ENCODE peak calls at places on chromosomes 16 and 17, in ten cellular contexts. One of them, this sample, is unnamed.
A peak's percentile ranks its signal among the peaks of the same experiment; 100 is the strongest.

GRCh38 chr16:27752241-27752640 is 202.3 kb downstream of the KATNIP start:
- DNase-seq in WTC11: no peak
- DNase-seq in ovary: no peak
- DNase-seq in cardiac fibroblast: no peak
- DNase-seq in activated CD4-positive, alpha-beta T cell treated with anti-CD3 and anti-CD28 coated beads, Interleukin-2, amount 50 U/mL, for 48 hours: no peak
- DNase-seq in NCI-H1048: no peak
- DNase-seq in M059J: no peak
- DNase-seq in neural crest cell: no peak
- DNase-seq in stomach: no peak
- DNase-seq in Right ventricle myocardium superior: no peak
- DNase-seq in this sample: no peak

GRCh38 chr17:75521951-75522727 is 3.4 kb upstream of the LLGL2 start:
- DNase-seq in WTC11: no peak
- DNase-seq in ovary: no peak
- DNase-seq in cardiac fibroblast: peak; percentile 22
- DNase-seq in activated CD4-positive, alpha-beta T cell treated with anti-CD3 and anti-CD28 coated beads, Interleukin-2, amount 50 U/mL, for 48 hours: no peak
- DNase-seq in NCI-H1048: no peak
- DNase-seq in M059J: peak; percentile 74
- DNase-seq in neural crest cell: no peak
- DNase-seq in stomach: no peak
- DNase-seq in Right ventricle myocardium superior: no peak
- DNase-seq in this sample: no peak

GRCh38 chr17:21029032-21029431 is 13.8 kb downstream of the USP22 start:
- DNase-seq in WTC11: no peak
- DNase-seq in ovary: no peak
- DNase-seq in cardiac fibroblast: peak; percentile 95
- DNase-seq in activated CD4-positive, alpha-beta T cell treated with anti-CD3 and anti-CD28 coated beads, Interleukin-2, amount 50 U/mL, for 48 hours: peak; percentile 36
- DNase-seq in NCI-H1048: no peak
- DNase-seq in M059J: peak; percentile 61
- DNase-seq in neural crest cell: no peak
- DNase-seq in stomach: no peak
- DNase-seq in Right ventricle myocardium superior: no peak
- DNase-seq in this sample: no peak

GRCh38 chr16:31134091-31134571 is 1.4 kb downstream of the PRSS8 start:
- DNase-seq in WTC11: no peak
- DNase-seq in ovary: no peak
- DNase-seq in cardiac fibroblast: no peak
- DNase-seq in activated CD4-positive, alpha-beta T cell treated with anti-CD3 and anti-CD28 coated beads, Interleukin-2, amount 50 U/mL, for 48 hours: no peak
- DNase-seq in NCI-H1048: no peak
- DNase-seq in M059J: peak; percentile 52
- DNase-seq in neural crest cell: no peak
- DNase-seq in stomach: no peak
- DNase-seq in Right ventricle myocardium superior: no peak
- DNase-seq in this sample: no peak

GRCh38 chr17:15909481-15909991 is 35.4 kb upstream of the ADORA2B start:
- DNase-seq in WTC11: peak; percentile 9
- DNase-seq in ovary: no peak
- DNase-seq in cardiac fibroblast: peak; percentile 61
- DNase-seq in activated CD4-positive, alpha-beta T cell treated with anti-CD3 and anti-CD28 coated beads, Interleukin-2, amount 50 U/mL, for 48 hours: no peak
- DNase-seq in NCI-H1048: no peak
- DNase-seq in M059J: no peak
- DNase-seq in neural crest cell: no peak
- DNase-seq in stomach: peak; percentile 20
- DNase-seq in Right ventricle myocardium superior: no peak
- DNase-seq in this sample: no peak

GRCh38 chr16:74666425-74667214 is at the start of gene RFWD3:
- DNase-seq in WTC11: peak; percentile 96
- DNase-seq in ovary: peak; percentile 96
- DNase-seq in cardiac fibroblast: peak; percentile 99
- DNase-seq in activated CD4-positive, alpha-beta T cell treated with anti-CD3 and anti-CD28 coated beads, Interleukin-2, amount 50 U/mL, for 48 hours: peak; percentile 93
- DNase-seq in NCI-H1048: peak; percentile 75
- DNase-seq in M059J: peak; percentile 98
- DNase-seq in neural crest cell: peak; percentile 88
- DNase-seq in stomach: peak; percentile 98
- DNase-seq in Right ventricle myocardium superior: peak; percentile 96
- DNase-seq in this sample: peak; percentile 90

GRCh38 chr16:54326266-54326662 is 39.7 kb upstream of the IRX3 start:
- DNase-seq in WTC11: no peak
- DNase-seq in ovary: no peak
- DNase-seq in cardiac fibroblast: peak; percentile 36
- DNase-seq in activated CD4-positive, alpha-beta T cell treated with anti-CD3 and anti-CD28 coated beads, Interleukin-2, amount 50 U/mL, for 48 hours: no peak
- DNase-seq in NCI-H1048: no peak
- DNase-seq in M059J: peak; percentile 85
- DNase-seq in neural crest cell: no peak
- DNase-seq in stomach: no peak
- DNase-seq in Right ventricle myocardium superior: no peak
- DNase-seq in this sample: no peak

GRCh38 chr16:12901204-12901596 is 198 bp upstream of the SHISA9 start:
- DNase-seq in WTC11: peak; percentile 86
- DNase-seq in ovary: no peak
- DNase-seq in cardiac fibroblast: no peak
- DNase-seq in activated CD4-positive, alpha-beta T cell treated with anti-CD3 and anti-CD28 coated beads, Interleukin-2, amount 50 U/mL, for 48 hours: no peak
- DNase-seq in NCI-H1048: no peak
- DNase-seq in M059J: no peak
- DNase-seq in neural crest cell: peak; percentile 23
- DNase-seq in stomach: no peak
- DNase-seq in Right ventricle myocardium superior: no peak
- DNase-seq in this sample: peak; percentile 70

GRCh38 chr17:19248923-19249574 is 11.9 kb downstream of the EPN2 start:
- DNase-seq in WTC11: no peak
- DNase-seq in ovary: peak; percentile 51
- DNase-seq in cardiac fibroblast: peak; percentile 89
- DNase-seq in activated CD4-positive, alpha-beta T cell treated with anti-CD3 and anti-CD28 coated beads, Interleukin-2, amount 50 U/mL, for 48 hours: no peak
- DNase-seq in NCI-H1048: no peak
- DNase-seq in M059J: peak; percentile 89
- DNase-seq in neural crest cell: no peak
- DNase-seq in stomach: no peak
- DNase-seq in Right ventricle myocardium superior: peak; percentile 67
- DNase-seq in this sample: no peak

GRCh38 chr17:29292992-29293889 is 707 bp downstream of the NUFIP2 start:
- DNase-seq in WTC11: peak; percentile 68
- DNase-seq in ovary: peak; percentile 78
- DNase-seq in cardiac fibroblast: peak; percentile 47
- DNase-seq in activated CD4-positive, alpha-beta T cell treated with anti-CD3 and anti-CD28 coated beads, Interleukin-2, amount 50 U/mL, for 48 hours: peak; percentile 69
- DNase-seq in NCI-H1048: no peak
- DNase-seq in M059J: peak; percentile 63
- DNase-seq in neural crest cell: peak; percentile 58
- DNase-seq in stomach: peak; percentile 61
- DNase-seq in Right ventricle myocardium superior: peak; percentile 79
- DNase-seq in this sample: peak; percentile 80

GRCh38 chr16:75494696-75495601 is at the start of gene CHST6:
- DNase-seq in WTC11: peak; percentile 82
- DNase-seq in ovary: no peak
- DNase-seq in cardiac fibroblast: peak; percentile 43
- DNase-seq in activated CD4-positive, alpha-beta T cell treated with anti-CD3 and anti-CD28 coated beads, Interleukin-2, amount 50 U/mL, for 48 hours: peak; percentile 19
- DNase-seq in NCI-H1048: no peak
- DNase-seq in M059J: peak; percentile 49
- DNase-seq in neural crest cell: peak; percentile 59
- DNase-seq in stomach: no peak
- DNase-seq in Right ventricle myocardium superior: peak; percentile 62
- DNase-seq in this sample: peak; percentile 70

GRCh38 chr16:5003211-5003610 is 30.5 kb downstream of the NAGPA start:
- DNase-seq in WTC11: no peak
- DNase-seq in ovary: no peak
- DNase-seq in cardiac fibroblast: no peak
- DNase-seq in activated CD4-positive, alpha-beta T cell treated with anti-CD3 and anti-CD28 coated beads, Interleukin-2, amount 50 U/mL, for 48 hours: no peak
- DNase-seq in NCI-H1048: no peak
- DNase-seq in M059J: no peak
- DNase-seq in neural crest cell: no peak
- DNase-seq in stomach: no peak
- DNase-seq in Right ventricle myocardium superior: no peak
- DNase-seq in this sample: no peak

GRCh38 chr17:4598776-4599504 is 14.6 kb downstream of the SMTNL2 start:
- DNase-seq in WTC11: no peak
- DNase-seq in ovary: peak; percentile 85
- DNase-seq in cardiac fibroblast: no peak
- DNase-seq in activated CD4-positive, alpha-beta T cell treated with anti-CD3 and anti-CD28 coated beads, Interleukin-2, amount 50 U/mL, for 48 hours: no peak
- DNase-seq in NCI-H1048: no peak
- DNase-seq in M059J: no peak
- DNase-seq in neural crest cell: no peak
- DNase-seq in stomach: no peak
- DNase-seq in Right ventricle myocardium superior: peak; percentile 85
- DNase-seq in this sample: no peak

GRCh38 chr17:63285566-63285965 is 160.5 kb downstream of the CYB561 start:
- DNase-seq in WTC11: no peak
- DNase-seq in ovary: no peak
- DNase-seq in cardiac fibroblast: no peak
- DNase-seq in activated CD4-positive, alpha-beta T cell treated with anti-CD3 and anti-CD28 coated beads, Interleukin-2, amount 50 U/mL, for 48 hours: no peak
- DNase-seq in NCI-H1048: no peak
- DNase-seq in M059J: peak; percentile 63
- DNase-seq in neural crest cell: no peak
- DNase-seq in stomach: no peak
- DNase-seq in Right ventricle myocardium superior: no peak
- DNase-seq in this sample: no peak

GRCh38 chr16:22141746-22142145 is 20.6 kb upstream of the SDR42E2 start:
- DNase-seq in WTC11: peak; percentile 55
- DNase-seq in ovary: no peak
- DNase-seq in cardiac fibroblast: peak; percentile 55
- DNase-seq in activated CD4-positive, alpha-beta T cell treated with anti-CD3 and anti-CD28 coated beads, Interleukin-2, amount 50 U/mL, for 48 hours: no peak
- DNase-seq in NCI-H1048: no peak
- DNase-seq in M059J: peak; percentile 23
- DNase-seq in neural crest cell: no peak
- DNase-seq in stomach: no peak
- DNase-seq in Right ventricle myocardium superior: no peak
- DNase-seq in this sample: no peak

GRCh38 chr16:3718628-3719027 is 1.3 kb upstream of the TRAP1 start:
- DNase-seq in WTC11: no peak
- DNase-seq in ovary: no peak
- DNase-seq in cardiac fibroblast: no peak
- DNase-seq in activated CD4-positive, alpha-beta T cell treated with anti-CD3 and anti-CD28 coated beads, Interleukin-2, amount 50 U/mL, for 48 hours: no peak
- DNase-seq in NCI-H1048: no peak
- DNase-seq in M059J: no peak
- DNase-seq in neural crest cell: no peak
- DNase-seq in stomach: no peak
- DNase-seq in Right ventricle myocardium superior: no peak
- DNase-seq in this sample: no peak

GRCh38 chr16:2472885-2473284 is 1.8 kb downstream of the NTN3 start:
- DNase-seq in WTC11: no peak
- DNase-seq in ovary: peak; percentile 35
- DNase-seq in cardiac fibroblast: no peak
- DNase-seq in activated CD4-positive, alpha-beta T cell treated with anti-CD3 and anti-CD28 coated beads, Interleukin-2, amount 50 U/mL, for 48 hours: no peak
- DNase-seq in NCI-H1048: no peak
- DNase-seq in M059J: no peak
- DNase-seq in neural crest cell: no peak
- DNase-seq in stomach: no peak
- DNase-seq in Right ventricle myocardium superior: no peak
- DNase-seq in this sample: no peak

GRCh38 chr17:38925263-38925995 is at the start of gene LASP1NB:
- DNase-seq in WTC11: peak; percentile 71
- DNase-seq in ovary: peak; percentile 82
- DNase-seq in cardiac fibroblast: peak; percentile 49
- DNase-seq in activated CD4-positive, alpha-beta T cell treated with anti-CD3 and anti-CD28 coated beads, Interleukin-2, amount 50 U/mL, for 48 hours: peak; percentile 25
- DNase-seq in NCI-H1048: no peak
- DNase-seq in M059J: no peak
- DNase-seq in neural crest cell: peak; percentile 36
- DNase-seq in stomach: peak; percentile 25
- DNase-seq in Right ventricle myocardium superior: no peak
- DNase-seq in this sample: peak; percentile 65

GRCh38 chr17:18267927-18268711 is 7.7 kb downstream of the MIEF2 start:
- DNase-seq in WTC11: peak; percentile 58
- DNase-seq in ovary: no peak
- DNase-seq in cardiac fibroblast: peak; percentile 38
- DNase-seq in activated CD4-positive, alpha-beta T cell treated with anti-CD3 and anti-CD28 coated beads, Interleukin-2, amount 50 U/mL, for 48 hours: no peak
- DNase-seq in NCI-H1048: no peak
- DNase-seq in M059J: peak; percentile 61
- DNase-seq in neural crest cell: no peak
- DNase-seq in stomach: no peak
- DNase-seq in Right ventricle myocardium superior: no peak
- DNase-seq in this sample: peak; percentile 63

GRCh38 chr16:88924834-88925539 is 52.0 kb downstream of the CBFA2T3 start:
- DNase-seq in WTC11: peak; percentile 58
- DNase-seq in ovary: no peak
- DNase-seq in cardiac fibroblast: peak; percentile 93
- DNase-seq in activated CD4-positive, alpha-beta T cell treated with anti-CD3 and anti-CD28 coated beads, Interleukin-2, amount 50 U/mL, for 48 hours: no peak
- DNase-seq in NCI-H1048: no peak
- DNase-seq in M059J: peak; percentile 90
- DNase-seq in neural crest cell: no peak
- DNase-seq in stomach: no peak
- DNase-seq in Right ventricle myocardium superior: no peak
- DNase-seq in this sample: peak; percentile 49

GRCh38 chr16:30490210-30490609 is 17.7 kb downstream of the ITGAL start:
- DNase-seq in WTC11: no peak
- DNase-seq in ovary: no peak
- DNase-seq in cardiac fibroblast: no peak
- DNase-seq in activated CD4-positive, alpha-beta T cell treated with anti-CD3 and anti-CD28 coated beads, Interleukin-2, amount 50 U/mL, for 48 hours: no peak
- DNase-seq in NCI-H1048: no peak
- DNase-seq in M059J: peak; percentile 73
- DNase-seq in neural crest cell: no peak
- DNase-seq in stomach: no peak
- DNase-seq in Right ventricle myocardium superior: no peak
- DNase-seq in this sample: no peak

GRCh38 chr17:72342582-72343527 is 222.0 kb downstream of the SOX9 start:
- DNase-seq in WTC11: no peak
- DNase-seq in ovary: no peak
- DNase-seq in cardiac fibroblast: peak; percentile 43
- DNase-seq in activated CD4-positive, alpha-beta T cell treated with anti-CD3 and anti-CD28 coated beads, Interleukin-2, amount 50 U/mL, for 48 hours: no peak
- DNase-seq in NCI-H1048: no peak
- DNase-seq in M059J: no peak
- DNase-seq in neural crest cell: no peak
- DNase-seq in stomach: no peak
- DNase-seq in Right ventricle myocardium superior: peak; percentile 72
- DNase-seq in this sample: peak; percentile 18

GRCh38 chr16:81488687-81489411 is 44.2 kb downstream of the CMIP start:
- DNase-seq in WTC11: no peak
- DNase-seq in ovary: no peak
- DNase-seq in cardiac fibroblast: no peak
- DNase-seq in activated CD4-positive, alpha-beta T cell treated with anti-CD3 and anti-CD28 coated beads, Interleukin-2, amount 50 U/mL, for 48 hours: no peak
- DNase-seq in NCI-H1048: no peak
- DNase-seq in M059J: no peak
- DNase-seq in neural crest cell: no peak
- DNase-seq in stomach: no peak
- DNase-seq in Right ventricle myocardium superior: no peak
- DNase-seq in this sample: no peak

GRCh38 chr16:85610059-85610445 is 3.1 kb upstream of the GSE1 start:
- DNase-seq in WTC11: no peak
- DNase-seq in ovary: no peak
- DNase-seq in cardiac fibroblast: peak; percentile 6
- DNase-seq in activated CD4-positive, alpha-beta T cell treated with anti-CD3 and anti-CD28 coated beads, Interleukin-2, amount 50 U/mL, for 48 hours: no peak
- DNase-seq in NCI-H1048: no peak
- DNase-seq in M059J: no peak
- DNase-seq in neural crest cell: no peak
- DNase-seq in stomach: peak; percentile 51
- DNase-seq in Right ventricle myocardium superior: no peak
- DNase-seq in this sample: no peak

GRCh38 chr16:57411362-57411976 is 6.9 kb downstream of the CCL17 start:
- DNase-seq in WTC11: no peak
- DNase-seq in ovary: no peak
- DNase-seq in cardiac fibroblast: no peak
- DNase-seq in activated CD4-positive, alpha-beta T cell treated with anti-CD3 and anti-CD28 coated beads, Interleukin-2, amount 50 U/mL, for 48 hours: no peak
- DNase-seq in NCI-H1048: no peak
- DNase-seq in M059J: no peak
- DNase-seq in neural crest cell: no peak
- DNase-seq in stomach: no peak
- DNase-seq in Right ventricle myocardium superior: no peak
- DNase-seq in this sample: no peak

GRCh38 chr17:79082311-79083190 is 7.9 kb downstream of the ENGASE start:
- DNase-seq in WTC11: peak; percentile 86
- DNase-seq in ovary: peak; percentile 62
- DNase-seq in cardiac fibroblast: peak; percentile 46
- DNase-seq in activated CD4-positive, alpha-beta T cell treated with anti-CD3 and anti-CD28 coated beads, Interleukin-2, amount 50 U/mL, for 48 hours: peak; percentile 61
- DNase-seq in NCI-H1048: no peak
- DNase-seq in M059J: peak; percentile 24
- DNase-seq in neural crest cell: peak; percentile 64
- DNase-seq in stomach: peak; percentile 63
- DNase-seq in Right ventricle myocardium superior: peak; percentile 65
- DNase-seq in this sample: peak; percentile 73

GRCh38 chr16:69039333-69039941 is 66.0 kb upstream of the HAS3 start:
- DNase-seq in WTC11: no peak
- DNase-seq in ovary: no peak
- DNase-seq in cardiac fibroblast: peak; percentile 71
- DNase-seq in activated CD4-positive, alpha-beta T cell treated with anti-CD3 and anti-CD28 coated beads, Interleukin-2, amount 50 U/mL, for 48 hours: no peak
- DNase-seq in NCI-H1048: no peak
- DNase-seq in M059J: peak; percentile 72
- DNase-seq in neural crest cell: no peak
- DNase-seq in stomach: no peak
- DNase-seq in Right ventricle myocardium superior: no peak
- DNase-seq in this sample: no peak